ENCODE peak calls at places on chromosomes 13 and 19, in four cellular contexts. F, X, E and K are unnamed samples.

GRCh38 chr19:15563325-15563794 is 51.7 kb upstream of the CYP4F8 start:
- DNase-seq in F (peak), E (no peak), X (no peak), K (no peak)

GRCh38 chr13:80083097-80083429 is 257.9 kb downstream of the SPRY2 start:
- DNase-seq in F (no peak), X (no peak), E (no peak), K (no peak)

GRCh38 chr19:48874309-48875135 is 2.3 kb downstream of the PPP1R15A start:
- DNase-seq in X (no peak), E (peak), F (peak), K (no peak)

GRCh38 chr13:32045537-32045936 is 14.0 kb downstream of the FRY start:
- DNase-seq in F (no peak), E (no peak), X (no peak), K (no peak)

GRCh38 chr19:35644206-35644986 is 2.9 kb downstream of the ETV2 start:
- DNase-seq in E (peak), X (peak), F (peak), K (peak)

GRCh38 chr19:33226550-33227241 is 1.0 kb upstream of the SLC7A10 start:
- DNase-seq in X (no peak), F (no peak), E (peak), K (no peak)

GRCh38 chr19:39448271-39448670 is 2.9 kb downstream of the SUPT5H start:
- DNase-seq in E (no peak), X (no peak), F (peak), K (no peak)

GRCh38 chr13:74633734-74634133 is 499.5 kb upstream of the KLF12 start:
- DNase-seq in F (no peak), X (no peak), E (no peak), K (no peak)

GRCh38 chr13:50119593-50119992 is 104.3 kb downstream of the KCNRG start:
- DNase-seq in F (peak), X (no peak), E (no peak), K (no peak)

GRCh38 chr19:18416778-18417249 is 2.4 kb upstream of the SSBP4 start:
- DNase-seq in X (peak), E (peak), F (peak), K (peak)

GRCh38 chr13:61485128-61485765 is 69.6 kb upstream of the PCDH20 start:
- DNase-seq in F (no peak), X (no peak), E (no peak), K (no peak)

GRCh38 chr19:2274937-2275535 is 6.9 kb downstream of the PEAK3 start:
- DNase-seq in X (peak), E (no peak), F (peak), K (no peak)

GRCh38 chr19:19170053-19170945 is at the start of gene MEF2B:
- DNase-seq in X (peak), E (peak), F (peak), K (peak)

GRCh38 chr13:61954092-61954491 is 538.4 kb upstream of the PCDH20 start:
- DNase-seq in X (no peak), F (peak), E (no peak), K (no peak)

GRCh38 chr19:2149980-2150793 is 1.2 kb downstream of the AP3D1 start:
- DNase-seq in F (peak), X (no peak), E (no peak), K (no peak)

GRCh38 chr13:102769679-102770078 is 3.9 kb downstream of the TEX30 start:
- DNase-seq in E (no peak), F (peak), X (no peak), K (no peak)

GRCh38 chr19:47097396-47098217 is 16.0 kb downstream of the ZC3H4 start:
- DNase-seq in F (peak), E (no peak), X (no peak), K (no peak)

GRCh38 chr13:51601601-51602348 is 17.5 kb downstream of the WDFY2 start:
- DNase-seq in F (no peak), X (no peak), E (no peak), K (no peak)

GRCh38 chr19:13611596-13611995 is 105.3 kb upstream of the CACNA1A start:
- DNase-seq in F (no peak), E (no peak), X (no peak), K (no peak)

GRCh38 chr13:99228737-99229691 is 28.4 kb downstream of the UBAC2 start:
- DNase-seq in X (no peak), E (no peak), F (peak), K (peak)

GRCh38 chr19:27777242-27777641 is 1435.7 kb downstream of the UQCRFS1 start:
- DNase-seq in F (no peak), X (no peak), E (no peak), K (no peak)

GRCh38 chr19:57249329-57249728 is 8.9 kb downstream of the ZNF805 start:
- DNase-seq in F (no peak), E (no peak), X (no peak), K (no peak)

GRCh38 chr19:16887353-16888265 is 1.2 kb upstream of the F2RL3 start:
- DNase-seq in F (no peak), X (no peak), E (no peak), K (no peak)

GRCh38 chr13:101382086-101382485 is 34.2 kb downstream of the NALCN start:
- DNase-seq in E (no peak), F (no peak), X (no peak), K (no peak)

GRCh38 chr19:10921199-10921879 is 7.1 kb downstream of the YIPF2 start:
- DNase-seq in E (no peak), X (no peak), F (no peak), K (no peak)

GRCh38 chr13:94696171-94696570 is 16.2 kb downstream of the SOX21 start:
- DNase-seq in X (no peak), E (no peak), F (no peak), K (no peak)

GRCh38 chr19:48213959-48214358 is 41.8 kb downstream of the CARD8 start:
- DNase-seq in F (no peak), E (no peak), X (no peak), K (no peak)

GRCh38 chr19:13784731-13785452 is 10.4 kb upstream of the ZSWIM4 start:
- DNase-seq in X (peak), F (peak), E (peak), K (peak)

GRCh38 chr13:78608705-78609463 is 5.5 kb upstream of the POU4F1 start:
- DNase-seq in F (no peak), E (no peak), X (no peak), K (no peak)

GRCh38 chr13:36918246-36919060 is 1.6 kb downstream of the SMAD9 start:
- DNase-seq in X (no peak), F (no peak), E (no peak), K (no peak)

GRCh38 chr13:85287528-85287927 is 511.7 kb downstream of the SLITRK6 start:
- DNase-seq in F (no peak), X (no peak), E (no peak), K (no peak)

GRCh38 chr19:601310-601709 is 11.6 kb downstream of the HCN2 start:
- DNase-seq in F (no peak), X (no peak), E (no peak), K (no peak)